ENCODE peak calls at places on chromosomes 2 and 18, in five cellular contexts. A is HepG2, G is GM12878, H is K562, X is H1. I is an unnamed sample.

GRCh38 chr2:136010126-136010525 is 24.7 kb upstream of the DARS1 start:
- DNase-seq in A (no peak), G (no peak), H (no peak), X (no peak), I (no peak)

GRCh38 chr18:23835506-23835905 is 146.3 kb downstream of the LAMA3 start:
- DNase-seq in A (no peak), G (no peak), H (no peak), X (no peak), I (no peak)

GRCh38 chr18:23958036-23958435 is 56.5 kb upstream of the TTC39C start:
- DNase-seq in A (no peak), G (no peak), H (no peak), X (no peak), I (no peak)

GRCh38 chr2:64913357-64913869 is 75.8 kb upstream of the SLC1A4 start:
- DNase-seq in A (peak), G (no peak), H (peak), X (no peak), I (peak)

GRCh38 chr2:97935719-97936161 is 60.0 kb downstream of the TMEM131 start:
- DNase-seq in A (peak), G (no peak), H (peak), X (no peak), I (no peak)

GRCh38 chr2:37318401-37318800 is 6.2 kb downstream of the PRKD3 start:
- DNase-seq in A (no peak), G (peak), H (no peak), X (no peak), I (no peak)

GRCh38 chr2:186125156-186125555 is 360.9 kb upstream of the ZC3H15 start:
- DNase-seq in A (no peak), G (no peak), H (no peak), X (no peak), I (no peak)

GRCh38 chr18:4831127-4831526 is 365.9 kb downstream of the AKAIN1 start:
- DNase-seq in A (no peak), G (no peak), H (no peak), X (no peak), I (no peak)

GRCh38 chr2:128374001-128374710 is 55.5 kb upstream of the HS6ST1 start:
- DNase-seq in A (peak), G (no peak), H (no peak), X (no peak), I (peak)

GRCh38 chr2:241686649-241687425 is at the start of gene DTYMK:
- DNase-seq in A (peak), G (peak), H (peak), X (peak), I (peak)

GRCh38 chr2:147345246-147345645 is 499.6 kb upstream of the ACVR2A start:
- DNase-seq in A (no peak), G (no peak), H (no peak), X (no peak), I (no peak)

GRCh38 chr2:96142217-96143113 is 2.8 kb downstream of the DUSP2 start:
- DNase-seq in A (peak), G (no peak), H (peak), X (peak), I (peak)

GRCh38 chr2:143183804-143184463 is 54.7 kb downstream of the ARHGAP15 start:
- DNase-seq in A (no peak), G (peak), H (no peak), X (no peak), I (no peak)

DNA sequence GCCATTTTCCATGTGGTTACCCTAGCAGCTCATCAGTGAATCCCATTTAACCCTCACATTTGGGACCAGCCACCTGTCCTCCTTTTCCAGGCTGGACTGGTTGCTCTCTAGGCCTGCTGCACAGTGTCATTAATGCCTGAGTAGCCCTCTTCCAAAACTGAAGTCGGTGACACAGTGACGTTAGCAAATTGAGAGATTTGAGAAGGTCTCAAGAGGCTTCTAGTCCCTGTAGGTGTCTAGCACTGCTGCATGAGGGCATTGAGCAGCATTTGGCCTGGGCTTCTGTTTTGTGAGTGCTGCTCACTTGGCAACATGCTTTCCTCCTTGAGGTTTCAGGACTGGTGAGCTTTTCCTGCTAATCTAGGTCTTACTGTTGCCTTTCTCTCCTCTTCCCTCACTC is 36.7 kb downstream of the PKP4 start:
- DNase-seq in A (no peak), G (no peak), H (no peak), X (no peak), I (no peak)
- TF ChIP-seq MAX in A (no peak), G (no peak), H (no peak), X (no peak), I (no peak)

GRCh38 chr2:202909394-202910192 is 1.9 kb downstream of the WDR12 start:
- DNase-seq in A (no peak), G (no peak), H (no peak), X (no peak), I (no peak)
- TF ChIP-seq CREB1 in A (no peak), G (no peak), H (no peak), X (no peak), I (no peak)

GRCh38 chr18:56139372-56139771 is 499.0 kb downstream of the TXNL1 start:
- DNase-seq in A (no peak), G (no peak), H (no peak), X (no peak), I (no peak)

DNA sequence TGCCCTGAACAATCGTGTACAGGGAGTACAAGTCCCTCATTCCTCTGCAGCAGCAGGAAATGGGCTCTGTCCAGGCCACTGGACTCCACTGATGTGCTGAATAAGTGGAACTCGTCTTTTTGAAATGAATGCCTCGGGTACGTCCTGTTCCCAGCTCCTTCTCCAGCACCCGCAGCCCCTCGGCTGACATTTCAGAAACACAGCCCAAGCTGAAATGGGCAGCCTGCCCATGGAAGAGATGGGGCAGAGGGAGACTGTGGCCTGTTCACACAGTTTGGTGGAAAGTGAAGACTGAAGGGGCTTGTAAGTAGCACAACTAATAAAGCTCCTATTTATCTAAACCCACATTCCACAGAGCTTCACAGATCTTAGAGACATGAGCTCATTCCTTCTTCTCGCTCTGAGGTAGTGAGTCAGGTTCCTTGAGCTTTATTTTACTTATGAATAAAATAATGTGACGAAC is 498.6 kb downstream of the TXNL1 start:
- DNase-seq in A (no peak), G (no peak), H (no peak), X (no peak), I (no peak)
- TF ChIP-seq MAX in A (no peak), G (no peak), H (no peak), X (no peak), I (no peak)

GRCh38 chr2:230905448-230906430 is 19.3 kb downstream of the GPR55 start:
- DNase-seq in A (peak), G (no peak), H (peak), X (no peak), I (no peak)
- TF ChIP-seq CREB1 in A (no peak), G (no peak), H (no peak), X (no peak), I (no peak)

GRCh38 chr2:112962308-112963175 is 15.3 kb upstream of the IL36G start:
- DNase-seq in A (no peak), G (no peak), H (no peak), X (no peak), I (no peak)

GRCh38 chr2:112960230-112960825 is 17.5 kb upstream of the IL36G start:
- DNase-seq in A (no peak), G (no peak), H (peak), X (no peak), I (no peak)

GRCh38 chr2:112957511-112957910 is 20.3 kb upstream of the IL36G start:
- DNase-seq in A (no peak), G (no peak), H (no peak), X (no peak), I (no peak)

GRCh38 chr2:112958428-112959108 is 19.2 kb upstream of the IL36G start:
- DNase-seq in A (peak), G (no peak), H (peak), X (peak), I (peak)

GRCh38 chr2:112959109-112959591 is 18.7 kb upstream of the IL36G start:
- DNase-seq in A (peak), G (no peak), H (peak), X (peak), I (peak)
- TF ChIP-seq MAX in A (no peak), G (no peak), H (peak), X (peak), I (peak)